ENCODE peak calls at places on chromosomes 5 and 9, in seven cellular contexts. T, P, E, F, Y, K and H are unnamed samples.
A peak's percentile ranks its signal among the peaks of the same experiment; 100 is the strongest.

GRCh38 chr5:15585128-15585527 is 85.1 kb downstream of the FBXL7 start:
- DNase-seq in T (no peak), P (no peak), E (no peak), F (no peak), Y (no peak), K (no peak), H (no peak)

GRCh38 chr9:89006308-89006707 is 15.0 kb downstream of the S1PR3 start:
- DNase-seq in T (no peak), P (no peak), E (no peak), F (no peak), Y (no peak), K (no peak), H (no peak)

GRCh38 chr5:59799668-59800374 is 93.7 kb downstream of the PDE4D start:
- DNase-seq in T (no peak), P (no peak), E (no peak), F (peak; percentile 28), Y (no peak), K (no peak), H (peak; percentile 77)

GRCh38 chr9:13457795-13458194 is 178.3 kb upstream of the MPDZ start:
- DNase-seq in T (no peak), P (no peak), E (no peak), F (no peak), Y (no peak), K (no peak), H (no peak)

GRCh38 chr5:120442694-120443093 is 21.4 kb upstream of the PRR16 start:
- DNase-seq in T (no peak), P (no peak), E (no peak), F (no peak), Y (no peak), K (no peak), H (no peak)

GRCh38 chr5:33433303-33434255 is 7.2 kb upstream of the TARS1 start:
- DNase-seq in T (no peak), P (no peak), E (no peak), F (no peak), Y (no peak), K (no peak), H (no peak)

GRCh38 chr9:32828861-32829260 is 45.5 kb downstream of the TMEM215 start:
- DNase-seq in T (no peak), P (no peak), E (no peak), F (no peak), Y (no peak), K (no peak), H (no peak)

GRCh38 chr5:69415584-69415958 is 655 bp downstream of the MARVELD2 start:
- DNase-seq in T (no peak), P (no peak), E (no peak), F (no peak), Y (no peak), K (no peak), H (peak; percentile 44)

GRCh38 chr5:113293068-113293571 is 141.7 kb downstream of the TSSK1B start:
- DNase-seq in T (no peak), P (peak; percentile 25), E (no peak), F (no peak), Y (no peak), K (no peak), H (no peak)

GRCh38 chr9:114057161-114057560 is 20.9 kb downstream of the AMBP start:
- DNase-seq in T (peak; percentile 63), P (no peak), E (no peak), F (no peak), Y (no peak), K (no peak), H (no peak)

GRCh38 chr5:122306461-122306860 is 5.6 kb upstream of the SNCAIP start:
- DNase-seq in T (no peak), P (no peak), E (no peak), F (no peak), Y (no peak), K (no peak), H (peak; percentile 45)